ENCODE peak calls at places on chromosomes 11 and 22, in six cellular contexts. W, C, J, N, X and Q are unnamed samples.

GRCh38 chr22:19762315-19763140 is 1.9 kb downstream of the TBX1 start:
- DNase-seq in X (no peak), C (no peak), W (no peak), N (no peak), J (no peak), Q (no peak)

GRCh38 chr11:704799-705645 is 1.0 kb upstream of the EPS8L2 start:
- DNase-seq in C (no peak), W (no peak), J (no peak), X (peak; percentile 93), N (peak; percentile 25), Q (no peak)

GRCh38 chr11:117145393-117145761 is 1.3 kb downstream of the PAFAH1B2 start:
- DNase-seq in N (peak; percentile 61), X (peak; percentile 16), J (peak; percentile 36), W (no peak), C (no peak), Q (no peak)

GRCh38 chr11:3836903-3837302 is 3.9 kb downstream of the RHOG start:
- DNase-seq in W (no peak), N (no peak), C (no peak), X (no peak), J (no peak), Q (no peak)

GRCh38 chr22:33793464-33793863 is 126.8 kb downstream of the LARGE1 start:
- DNase-seq in W (no peak), N (no peak), X (no peak), J (no peak), C (no peak), Q (no peak)

GRCh38 chr11:34953955-34954354 is 37.5 kb downstream of the PDHX start:
- DNase-seq in N (no peak), X (no peak), W (no peak), J (no peak), C (no peak), Q (no peak)

GRCh38 chr22:19526076-19526701 is 2.0 kb upstream of the CLDN5 start:
- DNase-seq in J (no peak), W (no peak), N (no peak), X (no peak), C (no peak), Q (no peak)

GRCh38 chr22:43829448-43829821 is 17.3 kb upstream of the EFCAB6 start:
- DNase-seq in W (no peak), J (no peak), X (no peak), N (peak; percentile 89), C (no peak), Q (no peak)

GRCh38 chr22:49240472-49240871 is 587.2 kb downstream of the BRD1 start:
- DNase-seq in C (no peak), X (no peak), J (no peak), W (no peak), N (no peak), Q (no peak)

GRCh38 chr11:45501277-45501979 is 164.0 kb downstream of the CHST1 start:
- DNase-seq in W (no peak), X (peak; percentile 20), C (no peak), N (no peak), J (no peak), Q (no peak)

GRCh38 chr22:39360674-39361413 is 11.1 kb downstream of the SYNGR1 start:
- DNase-seq in N (no peak), C (no peak), J (no peak), X (no peak), W (no peak), Q (no peak)

GRCh38 chr11:67439321-67440228 is 2.1 kb upstream of the PTPRCAP start:
- DNase-seq in C (no peak), W (no peak), J (no peak), X (peak; percentile 19), N (no peak), Q (no peak)

GRCh38 chr11:59174664-59175033 is 2.7 kb downstream of the DTX4 start:
- DNase-seq in N (no peak), W (no peak), J (no peak), X (peak; percentile 68), C (no peak), Q (no peak)

GRCh38 chr11:132858203-132858602 is 674.1 kb downstream of the OPCML start:
- DNase-seq in C (peak; percentile 64), X (no peak), W (no peak), J (no peak), N (no peak), Q (no peak)

GRCh38 chr11:62237499-62237898 is 4.5 kb upstream of the SCGB1D2 start:
- DNase-seq in X (no peak), W (no peak), J (no peak), N (no peak), C (no peak), Q (no peak)

GRCh38 chr22:26561756-26562417 is 28.0 kb downstream of the TPST2 start:
- DNase-seq in J (no peak), X (no peak), N (no peak), W (no peak), C (no peak), Q (no peak)

GRCh38 chr11:87428266-87428665 is 390.5 kb downstream of the TMEM135 start:
- DNase-seq in J (no peak), W (no peak), X (no peak), N (no peak), C (no peak), Q (no peak)

GRCh38 chr11:95324826-95325225 is 93.8 kb upstream of the SESN3 start:
- DNase-seq in W (no peak), X (no peak), C (no peak), N (no peak), J (no peak), Q (no peak)

GRCh38 chr11:16226245-16226644 is 130.1 kb downstream of the SOX6 start:
- DNase-seq in J (no peak), N (peak; percentile 3), X (peak; percentile 56), C (no peak), W (no peak), Q (no peak)

GRCh38 chr11:111693224-111693937 is 72.8 kb downstream of the PPP2R1B start:
- DNase-seq in W (no peak), J (no peak), C (no peak), N (no peak), X (no peak), Q (no peak)

GRCh38 chr11:71135112-71135511 is 117.3 kb downstream of the SHANK2 start:
- DNase-seq in C (no peak), J (no peak), N (no peak), X (no peak), W (no peak), Q (no peak)

GRCh38 chr11:7514099-7514725 is 413 bp downstream of the PPFIBP2 start:
- DNase-seq in C (no peak), W (peak; percentile 18), X (no peak), J (no peak), N (no peak), Q (no peak)

GRCh38 chr11:76380161-76380976 is 563 bp downstream of the THAP12 start:
- DNase-seq in J (peak; percentile 68), N (peak; percentile 71), W (peak; percentile 26), C (no peak), X (no peak), Q (peak; percentile 32)

GRCh38 chr11:65862941-65863888 is 3.0 kb downstream of the MUS81 start:
- DNase-seq in J (no peak), C (no peak), X (no peak), N (no peak), W (no peak), Q (no peak)
- TF ChIP-seq POLR2AphosphoS5 in J (no peak), C (peak; percentile 64), X (no peak), N (no peak), W (no peak), Q (peak; percentile 21)

GRCh38 chr11:13368041-13368446 is 90.5 kb downstream of the BMAL1 start:
- DNase-seq in C (no peak), X (peak; percentile 9), W (no peak), J (no peak), N (no peak), Q (no peak)
- TF ChIP-seq TAF1 in C (no peak), X (no peak), W (no peak), J (no peak), N (no peak), Q (no peak)

GRCh38 chr11:129023968-129024676 is 81.5 kb upstream of the TP53AIP1 start:
- DNase-seq in W (no peak), X (no peak), C (peak; percentile 17), N (no peak), J (no peak), Q (no peak)
- TF ChIP-seq POLR2AphosphoS5 in W (no peak), X (no peak), C (no peak), N (no peak), J (no peak), Q (no peak)

GRCh38 chr11:24391165-24391564 is 105.7 kb upstream of the LUZP2 start:
- DNase-seq in X (no peak), J (no peak), N (no peak), W (no peak), C (no peak), Q (no peak)
- TF ChIP-seq TAF1 in X (no peak), J (no peak), N (no peak), W (no peak), C (no peak), Q (no peak)

DNA sequence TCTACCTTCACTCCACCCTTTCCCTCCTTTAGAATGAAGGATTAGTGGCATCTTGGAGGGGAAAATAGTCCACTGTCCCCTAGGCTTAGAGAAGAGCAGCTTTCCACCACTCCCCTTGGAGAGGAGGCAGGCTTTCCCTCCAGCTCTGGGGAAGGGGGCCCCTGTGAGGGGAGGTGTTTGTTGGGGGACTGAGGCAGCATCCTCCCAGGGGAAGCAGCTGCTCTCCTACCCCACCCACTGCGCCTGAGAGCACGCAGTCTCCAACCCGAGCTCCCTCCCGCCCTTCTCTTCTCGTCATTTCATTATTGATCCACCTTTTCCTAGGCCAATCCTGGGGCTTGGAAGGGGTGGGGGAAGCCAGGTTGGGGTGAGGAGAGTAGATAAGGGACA is 1.4 kb downstream of the KMT2A start:
- DNase-seq in W (no peak), N (peak; percentile 37), C (no peak), J (peak; percentile 50), X (peak; percentile 51), Q (no peak)
- TF ChIP-seq POLR2AphosphoS5 in W (no peak), N (no peak), C (no peak), J (no peak), X (no peak), Q (no peak)

DNA sequence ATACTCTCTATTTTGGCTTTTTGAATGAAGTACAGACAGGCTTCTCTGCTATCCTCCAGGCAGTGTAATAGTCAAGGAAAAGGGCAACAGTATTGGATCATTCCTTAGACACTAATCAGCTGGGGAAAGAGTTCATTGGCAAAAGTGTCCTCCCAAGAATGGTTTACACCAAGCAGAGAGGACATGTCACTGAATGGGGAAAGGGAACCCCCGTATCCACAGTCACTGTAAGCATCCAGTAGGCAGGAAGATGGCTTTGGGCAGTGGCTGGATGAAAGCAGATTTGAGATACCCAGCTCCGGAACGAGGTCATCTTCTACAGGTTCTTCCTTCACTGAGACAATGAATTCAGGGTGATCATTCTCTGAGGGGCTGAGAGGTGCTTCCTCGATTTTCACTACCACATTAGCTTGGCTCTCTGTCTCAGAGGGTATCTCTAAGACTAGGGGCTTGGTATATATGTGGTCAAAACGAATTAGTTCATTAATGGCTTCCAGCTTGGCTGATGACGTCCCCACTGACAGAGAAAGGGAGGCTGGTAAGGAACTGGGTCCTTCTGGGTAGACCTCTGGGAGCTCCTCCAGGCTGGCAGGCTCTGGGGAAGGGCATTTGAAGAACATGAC is 5.2 kb downstream of the XBP1 start:
- DNase-seq in N (no peak), X (no peak), J (no peak), C (no peak), W (no peak), Q (no peak)
- TF ChIP-seq TAF1 in N (no peak), X (no peak), J (no peak), C (no peak), W (no peak), Q (no peak)

GRCh38 chr22:41699264-41700104 is at the start of gene MEI1:
- DNase-seq in W (peak; percentile 93), N (no peak), X (no peak), J (no peak), C (peak; percentile 38), Q (peak; percentile 93)
- TF ChIP-seq POLR2AphosphoS5 in W (no peak), N (no peak), X (no peak), J (no peak), C (no peak), Q (no peak)